ENCODE peak calls at places on chromosomes 6 and 20, in five cellular contexts. H is AG09319, R is AG04450, Y is mucosa of descending colon, L is activated B cell treated with CpG ODN at 0.5 μM for 24 hours. G is an unnamed sample.

GRCh38 chr6:54892831-54893230 is 46.3 kb downstream of the FAM83B start:
- DNase-seq in Y (no peak), H (no peak), R (peak), L (no peak), G (no peak)

GRCh38 chr20:52422574-52423463 is 231.2 kb upstream of the ZFP64 start:
- DNase-seq in R (no peak), L (no peak), Y (no peak), H (no peak), G (no peak)

GRCh38 chr6:95693108-95693507 is 115.8 kb downstream of the MANEA start:
- DNase-seq in R (no peak), L (no peak), Y (no peak), H (no peak), G (no peak)

GRCh38 chr6:148389086-148389485 is 46.4 kb downstream of the SASH1 start:
- DNase-seq in Y (no peak), H (no peak), R (no peak), L (no peak), G (no peak)

GRCh38 chr6:122645256-122645655 is 35.1 kb downstream of the PKIB start:
- DNase-seq in R (no peak), L (no peak), Y (no peak), H (no peak), G (no peak)

GRCh38 chr20:34988176-34988540 is 32.5 kb downstream of the MYH7B start:
- DNase-seq in R (no peak), L (no peak), H (no peak), Y (no peak), G (no peak)

GRCh38 chr20:18456600-18456999 is 10.2 kb downstream of the DZANK1 start:
- DNase-seq in Y (no peak), H (no peak), R (no peak), L (no peak), G (no peak)

GRCh38 chr6:100447900-100448700 is 16.6 kb downstream of the SIM1 start:
- DNase-seq in L (no peak), R (no peak), Y (no peak), H (no peak), G (no peak)

GRCh38 chr6:170274713-170275560 is 15.9 kb downstream of the DLL1 start:
- DNase-seq in R (no peak), H (no peak), L (no peak), Y (no peak), G (no peak)

GRCh38 chr6:25442898-25443297 is 163.7 kb downstream of the CARMIL1 start:
- DNase-seq in Y (no peak), L (no peak), R (no peak), H (no peak), G (no peak)

GRCh38 chr20:25030649-25031026 is 27.3 kb downstream of the ACSS1 start:
- DNase-seq in R (no peak), Y (no peak), L (no peak), H (no peak), G (no peak)

GRCh38 chr20:40255368-40255767 is 433.7 kb downstream of the MAFB start:
- DNase-seq in R (no peak), Y (no peak), H (no peak), L (no peak), G (no peak)

GRCh38 chr6:110039996-110040383 is 61.9 kb downstream of the GPR6 start:
- DNase-seq in Y (peak), H (no peak), L (peak), R (no peak), G (peak)

GRCh38 chr20:36573798-36574277 is 441 bp downstream of the TGIF2 start:
- DNase-seq in Y (peak), L (peak), R (no peak), H (no peak), G (no peak)

GRCh38 chr6:36886948-36887347 is 1.2 kb downstream of the C6orf89 start:
- DNase-seq in R (no peak), H (no peak), L (no peak), Y (no peak), G (no peak)

GRCh38 chr6:107806675-107807074 is 17.4 kb downstream of the SCML4 start:
- DNase-seq in R (no peak), Y (no peak), H (no peak), L (no peak), G (no peak)

GRCh38 chr6:20716865-20717264 is 182.6 kb downstream of the CDKAL1 start:
- DNase-seq in H (no peak), Y (no peak), L (no peak), R (no peak), G (no peak)

GRCh38 chr6:162177733-162178132 is 549.8 kb downstream of the PRKN start:
- DNase-seq in Y (no peak), L (no peak), R (no peak), H (peak), G (no peak)

GRCh38 chr20:48738399-48739304 is 89.1 kb downstream of the PREX1 start:
- DNase-seq in H (no peak), L (no peak), Y (peak), R (no peak), G (peak)

GRCh38 chr6:7906741-7907140 is 3.8 kb downstream of the TXNDC5 start:
- DNase-seq in Y (no peak), H (no peak), R (no peak), L (no peak), G (no peak)

GRCh38 chr20:6051505-6051904 is 2.4 kb downstream of the LRRN4 start:
- DNase-seq in Y (no peak), H (no peak), R (peak), L (no peak), G (no peak)

GRCh38 chr6:168286116-168286515 is 33.5 kb downstream of the DACT2 start:
- DNase-seq in H (no peak), R (no peak), L (no peak), Y (no peak), G (no peak)

GRCh38 chr6:115120394-115120793 is 777.6 kb upstream of the HS3ST5 start:
- DNase-seq in Y (no peak), R (no peak), H (no peak), L (no peak), G (no peak)

GRCh38 chr6:158660331-158660730 is 10.5 kb downstream of the SYTL3 start:
- DNase-seq in H (no peak), R (no peak), Y (peak), L (no peak), G (no peak)

GRCh38 chr6:90184334-90185298 is 112.0 kb downstream of the BACH2 start:
- DNase-seq in L (no peak), H (no peak), Y (no peak), R (peak), G (no peak)

GRCh38 chr6:21738180-21739094 is 144.9 kb downstream of the SOX4 start:
- DNase-seq in R (no peak), H (no peak), Y (peak), L (no peak), G (no peak)

GRCh38 chr20:57753332-57754164 is 43.7 kb upstream of the PMEPA1 start:
- DNase-seq in L (no peak), H (no peak), R (no peak), Y (no peak), G (no peak)

GRCh38 chr6:104771258-104771832 is 88.4 kb downstream of the HACE1 start:
- DNase-seq in R (no peak), H (no peak), L (no peak), Y (no peak), G (no peak)

GRCh38 chr6:57221936-57222683 is at the start of gene RAB23:
- DNase-seq in H (peak), Y (peak), R (peak), L (peak), G (peak)
- TF ChIP-seq CTCF in H (no peak), Y (no peak), R (no peak), L (no peak), G (no peak)

DNA sequence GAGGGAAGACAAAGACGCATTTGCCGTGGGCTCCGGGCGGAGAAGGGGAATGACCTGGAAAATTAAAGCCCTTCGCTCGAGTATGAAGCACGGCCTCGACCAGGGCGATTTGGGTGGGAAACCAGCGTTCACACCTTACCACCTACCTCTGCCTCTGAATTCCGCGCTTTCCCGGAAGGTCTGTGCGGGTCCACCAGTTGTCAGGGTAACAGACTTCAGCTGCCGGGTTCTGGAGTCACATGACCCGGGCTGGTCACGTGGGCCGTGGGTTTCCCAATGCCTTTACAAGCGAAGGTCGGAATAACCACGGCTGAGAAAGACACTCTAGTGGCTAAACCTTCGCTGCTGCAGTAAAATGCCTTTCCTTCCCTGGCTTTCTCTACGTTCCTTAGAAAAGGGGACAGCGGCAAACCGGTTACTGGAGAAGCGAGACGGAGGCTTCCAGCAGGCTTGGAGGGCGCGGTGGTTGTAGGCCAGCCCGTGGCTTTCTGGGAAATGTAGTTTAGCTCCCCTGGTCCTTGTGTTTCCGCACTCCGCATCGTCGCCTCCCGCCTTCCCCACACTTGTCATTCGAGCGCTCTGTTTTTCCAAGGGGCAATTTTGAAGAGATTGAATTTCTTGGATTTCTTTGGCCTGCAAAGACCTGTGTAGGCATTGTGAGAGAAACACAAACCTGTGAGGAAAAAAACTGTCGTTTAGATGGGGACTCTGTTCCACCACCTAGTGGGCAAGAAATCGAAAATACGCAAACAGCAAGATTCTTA is at the start of gene CEP162:
- DNase-seq in R (peak), L (peak), H (peak), Y (peak), G (peak)
- TF ChIP-seq CTCF in R (peak), L (no peak), H (peak), Y (no peak), G (peak)

DNA sequence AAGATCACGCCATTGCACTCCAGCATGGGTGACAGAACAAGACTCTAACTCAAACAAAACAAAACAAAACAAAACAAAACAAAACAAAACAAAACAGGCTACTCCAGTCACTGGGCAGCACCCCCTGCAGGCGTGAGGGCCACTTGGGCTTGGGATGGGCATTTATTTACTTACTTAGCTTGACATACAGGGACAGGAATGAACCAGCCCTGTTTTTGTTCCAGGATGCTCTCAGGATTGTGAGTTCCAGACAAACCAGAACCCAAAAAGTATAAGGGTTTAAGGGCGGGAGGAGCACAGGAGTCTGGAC is 4.0 kb upstream of the PTPN1 start:
- DNase-seq in H (no peak), L (no peak), R (no peak), Y (no peak), G (no peak)
- TF ChIP-seq CTCF in H (no peak), L (no peak), R (peak), Y (no peak), G (no peak)

DNA sequence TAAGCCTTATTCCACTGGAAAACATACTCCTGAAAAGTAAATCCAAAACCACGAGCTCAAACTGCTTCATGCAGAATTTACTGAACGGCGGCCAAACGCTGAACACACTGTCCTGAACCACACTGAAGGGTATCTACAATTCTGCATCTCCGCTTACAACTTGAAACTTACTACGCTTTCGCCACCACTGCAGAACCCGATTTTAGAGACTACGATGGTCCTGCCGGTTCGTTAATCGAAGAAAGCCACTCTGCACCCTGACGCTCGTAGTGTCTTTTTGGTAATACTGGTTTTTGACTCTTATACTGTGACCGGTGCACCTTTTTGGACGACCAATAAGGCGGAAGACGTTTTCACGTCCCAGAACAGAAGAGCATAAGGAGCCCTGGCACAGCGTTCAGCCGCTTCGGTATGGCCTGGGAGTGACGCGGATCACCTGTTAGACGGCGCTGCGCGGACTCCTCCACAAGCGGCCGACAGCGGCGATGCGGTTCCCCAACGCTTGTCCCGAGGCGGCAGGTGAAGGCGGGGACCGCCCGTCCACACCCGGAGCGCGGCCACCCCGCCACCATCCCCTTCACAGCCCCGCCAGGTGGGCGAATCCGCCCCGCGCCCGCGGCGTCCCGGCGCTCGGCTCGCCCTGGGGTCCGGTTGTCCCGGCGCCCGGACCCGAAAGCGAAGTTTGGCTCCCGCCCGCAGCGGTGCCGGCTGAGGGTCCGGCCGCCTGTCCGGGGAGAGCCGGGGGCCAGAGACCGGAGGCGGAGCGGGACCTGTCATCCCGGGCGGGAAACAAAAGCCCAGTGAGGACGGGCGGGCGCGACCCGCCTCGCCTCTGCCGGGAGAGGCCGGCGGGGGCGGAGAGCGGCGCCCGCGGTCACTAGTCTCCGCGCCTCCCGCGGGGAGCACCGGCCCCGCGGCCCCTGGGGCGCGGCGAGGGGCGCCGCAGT is 784 bp downstream of the FKBP5 start:
- DNase-seq in H (no peak), L (peak), Y (peak), R (no peak), G (peak)
- TF ChIP-seq CTCF in H (no peak), L (no peak), Y (no peak), R (no peak), G (no peak)

GRCh38 chr20:38175221-38176030 is 10.4 kb upstream of the TGM2 start:
- DNase-seq in Y (no peak), R (no peak), L (no peak), H (no peak), G (no peak)
- TF ChIP-seq CTCF in Y (no peak), R (no peak), L (no peak), H (no peak), G (no peak)

GRCh38 chr20:10536531-10536930 is 101.4 kb downstream of the SLX4IP start:
- DNase-seq in Y (peak), R (no peak), H (peak), L (no peak), G (no peak)
- TF ChIP-seq CTCF in Y (no peak), R (peak), H (peak), L (no peak), G (peak)